ENCODE peak calls at places on chromosomes 7 and 10, in nine cellular contexts. One of them, this sample, is unnamed.
A peak's percentile ranks its signal among the peaks of the same experiment; 100 is the strongest.

GRCh38 chr7:18902892-18903291 is 214.5 kb downstream of the TWIST1 start:
- DNase-seq in ovary: no peak
- DNase-seq in right lobe of liver: no peak
- DNase-seq in tibial artery: no peak
- DNase-seq in astrocyte of the spinal cord: no peak
- DNase-seq in sigmoid colon: no peak
- DNase-seq in AG09319: no peak
- DNase-seq in nephron progenitor cell: no peak
- DNase-seq in spleen: no peak
- DNase-seq in this sample: no peak

GRCh38 chr10:53284615-53285182 is 512.1 kb upstream of the MBL2 start:
- DNase-seq in nephron progenitor cell: no peak
- DNase-seq in right lobe of liver: no peak
- DNase-seq in tibial artery: no peak
- DNase-seq in ovary: no peak
- DNase-seq in astrocyte of the spinal cord: no peak
- DNase-seq in spleen: no peak
- DNase-seq in AG09319: no peak
- DNase-seq in sigmoid colon: no peak
- DNase-seq in this sample: no peak

GRCh38 chr10:119253433-119254174 is 46.2 kb downstream of the GRK5 start:
- DNase-seq in sigmoid colon: peak; percentile 92
- DNase-seq in right lobe of liver: peak; percentile 85
- DNase-seq in nephron progenitor cell: peak; percentile 48
- DNase-seq in spleen: peak; percentile 65
- DNase-seq in tibial artery: peak; percentile 95
- DNase-seq in ovary: peak; percentile 91
- DNase-seq in astrocyte of the spinal cord: peak; percentile 97
- DNase-seq in AG09319: peak; percentile 89
- DNase-seq in this sample: no peak

GRCh38 chr7:86733783-86734182 is 90.1 kb downstream of the GRM3 start:
- DNase-seq in nephron progenitor cell: no peak
- DNase-seq in AG09319: no peak
- DNase-seq in tibial artery: no peak
- DNase-seq in sigmoid colon: no peak
- DNase-seq in right lobe of liver: no peak
- DNase-seq in ovary: no peak
- DNase-seq in spleen: no peak
- DNase-seq in astrocyte of the spinal cord: peak; percentile 29
- DNase-seq in this sample: no peak

GRCh38 chr7:26279405-26279804 is 12.3 kb upstream of the SNX10 start:
- DNase-seq in tibial artery: no peak
- DNase-seq in AG09319: no peak
- DNase-seq in right lobe of liver: no peak
- DNase-seq in sigmoid colon: no peak
- DNase-seq in astrocyte of the spinal cord: no peak
- DNase-seq in spleen: peak; percentile 21
- DNase-seq in nephron progenitor cell: no peak
- DNase-seq in ovary: no peak
- DNase-seq in this sample: no peak

GRCh38 chr10:89249066-89249465 is 2.5 kb downstream of the LIPA start:
- DNase-seq in sigmoid colon: no peak
- DNase-seq in AG09319: no peak
- DNase-seq in tibial artery: no peak
- DNase-seq in right lobe of liver: no peak
- DNase-seq in nephron progenitor cell: no peak
- DNase-seq in astrocyte of the spinal cord: no peak
- DNase-seq in spleen: no peak
- DNase-seq in ovary: no peak
- DNase-seq in this sample: no peak

GRCh38 chr10:99612167-99612831 is 7.9 kb downstream of the SLC25A28 start:
- DNase-seq in AG09319: peak; percentile 15
- DNase-seq in right lobe of liver: no peak
- DNase-seq in sigmoid colon: no peak
- DNase-seq in tibial artery: no peak
- DNase-seq in astrocyte of the spinal cord: peak; percentile 56
- DNase-seq in nephron progenitor cell: peak; percentile 41
- DNase-seq in spleen: no peak
- DNase-seq in ovary: no peak
- DNase-seq in this sample: no peak

GRCh38 chr10:101146392-101147251 is 15.5 kb downstream of the TLX1 start:
- DNase-seq in AG09319: no peak
- DNase-seq in spleen: no peak
- DNase-seq in tibial artery: no peak
- DNase-seq in right lobe of liver: no peak
- DNase-seq in sigmoid colon: peak; percentile 54
- DNase-seq in ovary: no peak
- DNase-seq in astrocyte of the spinal cord: no peak
- DNase-seq in nephron progenitor cell: peak; percentile 42
- DNase-seq in this sample: no peak

GRCh38 chr10:43233601-43234430 is 33.0 kb downstream of the RASGEF1A start:
- DNase-seq in tibial artery: peak; percentile 33
- DNase-seq in AG09319: no peak
- DNase-seq in sigmoid colon: peak; percentile 24
- DNase-seq in right lobe of liver: peak; percentile 33
- DNase-seq in spleen: peak; percentile 61
- DNase-seq in ovary: peak; percentile 11
- DNase-seq in nephron progenitor cell: no peak
- DNase-seq in astrocyte of the spinal cord: no peak
- DNase-seq in this sample: no peak

GRCh38 chr7:33511735-33512134 is 382.4 kb downstream of the BBS9 start:
- DNase-seq in ovary: no peak
- DNase-seq in nephron progenitor cell: no peak
- DNase-seq in astrocyte of the spinal cord: no peak
- DNase-seq in right lobe of liver: no peak
- DNase-seq in AG09319: no peak
- DNase-seq in sigmoid colon: no peak
- DNase-seq in spleen: no peak
- DNase-seq in tibial artery: no peak
- DNase-seq in this sample: no peak

GRCh38 chr10:78805176-78805575 is 263.6 kb upstream of the ZMIZ1 start:
- DNase-seq in ovary: peak; percentile 66
- DNase-seq in tibial artery: peak; percentile 84
- DNase-seq in nephron progenitor cell: peak; percentile 25
- DNase-seq in AG09319: peak; percentile 98
- DNase-seq in sigmoid colon: peak; percentile 83
- DNase-seq in right lobe of liver: no peak
- DNase-seq in spleen: no peak
- DNase-seq in astrocyte of the spinal cord: peak; percentile 98
- DNase-seq in this sample: no peak

GRCh38 chr7:150800576-150801241 is at the start of gene TMEM176A:
- DNase-seq in ovary: no peak
- DNase-seq in spleen: no peak
- DNase-seq in AG09319: no peak
- DNase-seq in nephron progenitor cell: peak; percentile 39
- DNase-seq in tibial artery: no peak
- DNase-seq in astrocyte of the spinal cord: no peak
- DNase-seq in right lobe of liver: peak; percentile 82
- DNase-seq in sigmoid colon: no peak
- DNase-seq in this sample: no peak

GRCh38 chr10:44973323-44974081 is 5.1 kb downstream of the DEPP1 start:
- DNase-seq in right lobe of liver: no peak
- DNase-seq in AG09319: no peak
- DNase-seq in astrocyte of the spinal cord: no peak
- DNase-seq in tibial artery: peak; percentile 71
- DNase-seq in spleen: peak; percentile 66
- DNase-seq in nephron progenitor cell: no peak
- DNase-seq in sigmoid colon: peak; percentile 66
- DNase-seq in ovary: no peak
- DNase-seq in this sample: no peak

GRCh38 chr10:26486304-26486703 is 48.2 kb downstream of the APBB1IP start:
- DNase-seq in nephron progenitor cell: no peak
- DNase-seq in right lobe of liver: no peak
- DNase-seq in AG09319: peak; percentile 91
- DNase-seq in tibial artery: no peak
- DNase-seq in ovary: no peak
- DNase-seq in spleen: no peak
- DNase-seq in sigmoid colon: no peak
- DNase-seq in astrocyte of the spinal cord: peak; percentile 77
- DNase-seq in this sample: no peak

GRCh38 chr7:124155400-124156022 is 122.6 kb upstream of the TMEM229A start:
- DNase-seq in AG09319: no peak
- DNase-seq in ovary: no peak
- DNase-seq in nephron progenitor cell: no peak
- DNase-seq in tibial artery: no peak
- DNase-seq in right lobe of liver: no peak
- DNase-seq in astrocyte of the spinal cord: peak; percentile 53
- DNase-seq in sigmoid colon: no peak
- DNase-seq in spleen: no peak
- DNase-seq in this sample: no peak

GRCh38 chr7:103573479-103574058 is 127.6 kb upstream of the SLC26A5 start:
- DNase-seq in nephron progenitor cell: no peak
- DNase-seq in right lobe of liver: no peak
- DNase-seq in astrocyte of the spinal cord: peak; percentile 60
- DNase-seq in AG09319: peak; percentile 2
- DNase-seq in sigmoid colon: no peak
- DNase-seq in ovary: no peak
- DNase-seq in tibial artery: no peak
- DNase-seq in spleen: no peak
- DNase-seq in this sample: no peak

GRCh38 chr10:64859911-64860310 is 1338.7 kb downstream of the REEP3 start:
- DNase-seq in sigmoid colon: no peak
- DNase-seq in ovary: no peak
- DNase-seq in right lobe of liver: no peak
- DNase-seq in AG09319: no peak
- DNase-seq in nephron progenitor cell: no peak
- DNase-seq in spleen: no peak
- DNase-seq in astrocyte of the spinal cord: no peak
- DNase-seq in tibial artery: no peak
- DNase-seq in this sample: no peak

GRCh38 chr7:45402480-45403218 is 171.5 kb upstream of the ADCY1 start:
- DNase-seq in sigmoid colon: no peak
- DNase-seq in tibial artery: no peak
- DNase-seq in ovary: no peak
- DNase-seq in AG09319: peak; percentile 54
- DNase-seq in right lobe of liver: no peak
- DNase-seq in astrocyte of the spinal cord: peak; percentile 79
- DNase-seq in nephron progenitor cell: no peak
- DNase-seq in spleen: no peak
- DNase-seq in this sample: no peak

GRCh38 chr10:86286591-86287421 is 79.8 kb downstream of the GRID1 start:
- DNase-seq in nephron progenitor cell: no peak
- DNase-seq in ovary: no peak
- DNase-seq in spleen: peak; percentile 60
- DNase-seq in right lobe of liver: peak; percentile 17
- DNase-seq in sigmoid colon: peak; percentile 33
- DNase-seq in astrocyte of the spinal cord: no peak
- DNase-seq in AG09319: no peak
- DNase-seq in tibial artery: peak; percentile 43
- DNase-seq in this sample: peak; percentile 8

DNA sequence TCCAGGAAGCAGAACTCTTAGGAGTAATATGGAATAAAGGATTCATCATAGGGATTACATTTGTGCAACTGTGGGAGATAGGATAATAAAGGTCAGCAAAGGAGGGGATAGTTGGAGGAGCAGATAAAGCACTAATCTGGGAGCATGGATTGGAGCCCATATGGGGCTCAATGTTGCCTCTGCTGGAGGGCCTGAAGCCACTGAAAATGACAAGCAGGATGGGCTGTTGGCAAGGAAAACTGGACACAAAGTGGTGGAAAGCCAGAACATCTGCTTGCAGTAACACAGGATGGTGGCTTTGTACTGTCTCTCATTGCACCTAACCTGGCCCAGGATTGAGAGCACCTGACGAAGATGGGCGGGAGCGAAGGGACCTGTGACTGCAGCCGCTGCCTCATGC is 15.0 kb upstream of the COMMD3 start:
- DNase-seq in tibial artery: no peak
- DNase-seq in spleen: no peak
- DNase-seq in AG09319: no peak
- DNase-seq in astrocyte of the spinal cord: no peak
- DNase-seq in sigmoid colon: no peak
- DNase-seq in ovary: no peak
- DNase-seq in right lobe of liver: no peak
- DNase-seq in nephron progenitor cell: no peak
- DNase-seq in this sample: no peak
- TF ChIP-seq CTCF in tibial artery: no peak
- TF ChIP-seq CTCF in spleen: no peak
- TF ChIP-seq CTCF in AG09319: no peak
- TF ChIP-seq CTCF in astrocyte of the spinal cord: no peak
- TF ChIP-seq CTCF in sigmoid colon: no peak
- TF ChIP-seq CTCF in ovary: no peak
- TF ChIP-seq CTCF in right lobe of liver: no peak
- TF ChIP-seq CTCF in nephron progenitor cell: no peak
- TF ChIP-seq CTCF in this sample: no peak

GRCh38 chr7:954330-955238 is at the start of gene ADAP1:
- DNase-seq in tibial artery: peak; percentile 66
- DNase-seq in astrocyte of the spinal cord: no peak
- DNase-seq in AG09319: no peak
- DNase-seq in ovary: peak; percentile 59
- DNase-seq in sigmoid colon: peak; percentile 67
- DNase-seq in right lobe of liver: no peak
- DNase-seq in spleen: peak; percentile 92
- DNase-seq in nephron progenitor cell: peak; percentile 76
- DNase-seq in this sample: peak; percentile 69
- TF ChIP-seq CTCF in tibial artery: no peak
- TF ChIP-seq CTCF in astrocyte of the spinal cord: no peak
- TF ChIP-seq CTCF in AG09319: peak; percentile 3
- TF ChIP-seq CTCF in ovary: no peak
- TF ChIP-seq CTCF in sigmoid colon: no peak
- TF ChIP-seq CTCF in right lobe of liver: peak; percentile 30
- TF ChIP-seq CTCF in spleen: no peak
- TF ChIP-seq CTCF in nephron progenitor cell: no peak
- TF ChIP-seq CTCF in this sample: peak; percentile 33

GRCh38 chr7:158733762-158734494 is 29.3 kb upstream of the NCAPG2 start:
- DNase-seq in astrocyte of the spinal cord: no peak
- DNase-seq in right lobe of liver: no peak
- DNase-seq in ovary: no peak
- DNase-seq in nephron progenitor cell: no peak
- DNase-seq in AG09319: no peak
- DNase-seq in tibial artery: no peak
- DNase-seq in sigmoid colon: no peak
- DNase-seq in spleen: no peak
- DNase-seq in this sample: no peak
- TF ChIP-seq CTCF in astrocyte of the spinal cord: no peak
- TF ChIP-seq CTCF in right lobe of liver: no peak
- TF ChIP-seq CTCF in ovary: no peak
- TF ChIP-seq CTCF in nephron progenitor cell: no peak
- TF ChIP-seq CTCF in AG09319: no peak
- TF ChIP-seq CTCF in tibial artery: no peak
- TF ChIP-seq CTCF in sigmoid colon: no peak
- TF ChIP-seq CTCF in spleen: no peak
- TF ChIP-seq CTCF in this sample: no peak

DNA sequence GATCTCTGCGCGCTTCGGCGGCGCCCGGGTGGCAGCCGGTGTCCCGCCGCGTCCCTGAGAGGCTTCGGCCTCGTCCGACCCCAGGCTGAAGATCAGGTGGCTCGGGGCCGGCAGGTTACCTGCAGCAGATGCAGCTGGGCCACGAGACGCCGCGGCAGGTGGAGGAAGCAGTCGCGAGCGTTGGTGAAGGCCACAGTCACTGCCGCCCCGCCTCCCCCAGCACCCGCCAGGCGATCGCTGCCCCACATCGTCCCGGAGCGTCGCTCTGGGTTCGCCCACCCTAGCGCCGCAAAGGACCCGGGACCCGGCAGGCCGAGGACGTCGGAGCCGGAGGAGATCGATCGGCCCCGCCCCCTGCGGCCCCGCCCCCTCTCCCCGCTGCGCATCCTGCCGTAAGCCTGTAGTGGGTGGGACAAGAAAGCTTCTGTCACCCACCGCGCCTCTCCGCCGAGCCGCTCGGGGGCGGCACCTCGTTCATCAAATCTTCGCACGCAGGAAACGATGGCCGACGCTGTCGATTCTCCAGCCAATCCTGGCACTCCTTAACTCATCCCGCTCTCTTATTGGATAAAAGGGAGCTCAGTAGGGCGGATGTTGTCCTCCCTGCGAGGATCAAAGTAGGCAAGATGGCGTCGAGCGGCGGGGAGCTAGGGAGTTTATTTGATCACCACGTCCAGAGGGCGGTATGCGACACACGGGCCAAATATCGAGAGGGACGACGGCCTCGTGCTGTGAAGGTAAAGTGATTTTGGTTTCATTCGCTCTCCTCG is at the start of the genes PEX1 and RBM48:
- DNase-seq in AG09319: peak; percentile 98
- DNase-seq in sigmoid colon: peak; percentile 98
- DNase-seq in spleen: peak; percentile 97
- DNase-seq in tibial artery: peak; percentile 99
- DNase-seq in right lobe of liver: peak; percentile 98
- DNase-seq in astrocyte of the spinal cord: peak; percentile 100
- DNase-seq in ovary: peak; percentile 97
- DNase-seq in nephron progenitor cell: peak; percentile 92
- DNase-seq in this sample: peak; percentile 89
- TF ChIP-seq CTCF in AG09319: peak; percentile 24
- TF ChIP-seq CTCF in sigmoid colon: no peak
- TF ChIP-seq CTCF in spleen: no peak
- TF ChIP-seq CTCF in tibial artery: peak; percentile 30
- TF ChIP-seq CTCF in right lobe of liver: peak; percentile 39
- TF ChIP-seq CTCF in astrocyte of the spinal cord: peak; percentile 24
- TF ChIP-seq CTCF in ovary: peak; percentile 15
- TF ChIP-seq CTCF in nephron progenitor cell: no peak
- TF ChIP-seq CTCF in this sample: peak; percentile 28

This sample was measured in natural killer cell.